ENCODE peak calls at places on chromosomes 16 and 17, in seven cellular contexts. One of them, this sample, is unnamed.

GRCh38 chr17:45197555-45198334 is 23.9 kb upstream of the FMNL1 start:
- DNase-seq in H1: peak; percentile 90
- DNase-seq in tibial artery: peak; percentile 93
- DNase-seq in fibroblast of mammary gland: peak; percentile 83
- DNase-seq in astrocyte of the spinal cord: peak; percentile 82
- DNase-seq in GM12865: peak; percentile 91
- DNase-seq in ascending aorta: peak; percentile 96
- DNase-seq in this sample: peak; percentile 97

GRCh38 chr17:49522329-49522890 is 27.3 kb downstream of the NGFR start:
- DNase-seq in H1: no peak
- DNase-seq in ascending aorta: peak; percentile 46
- DNase-seq in fibroblast of mammary gland: no peak
- DNase-seq in astrocyte of the spinal cord: no peak
- DNase-seq in tibial artery: no peak
- DNase-seq in GM12865: no peak
- DNase-seq in this sample: no peak

GRCh38 chr17:17970699-17971430 is 1.3 kb downstream of the TOM1L2 start:
- DNase-seq in H1: no peak
- DNase-seq in ascending aorta: no peak
- DNase-seq in tibial artery: no peak
- DNase-seq in GM12865: no peak
- DNase-seq in astrocyte of the spinal cord: no peak
- DNase-seq in fibroblast of mammary gland: no peak
- DNase-seq in this sample: no peak

GRCh38 chr17:76504117-76504516 is 2.9 kb upstream of the RHBDF2 start:
- DNase-seq in fibroblast of mammary gland: no peak
- DNase-seq in GM12865: no peak
- DNase-seq in tibial artery: no peak
- DNase-seq in ascending aorta: no peak
- DNase-seq in H1: no peak
- DNase-seq in astrocyte of the spinal cord: no peak
- DNase-seq in this sample: no peak

GRCh38 chr16:53865492-53865863 is 161.5 kb downstream of the FTO start:
- DNase-seq in GM12865: peak; percentile 28
- DNase-seq in H1: peak; percentile 9
- DNase-seq in tibial artery: no peak
- DNase-seq in astrocyte of the spinal cord: peak; percentile 46
- DNase-seq in ascending aorta: no peak
- DNase-seq in fibroblast of mammary gland: peak; percentile 69
- DNase-seq in this sample: no peak

GRCh38 chr17:81156866-81157805 is 8.2 kb upstream of the PVALEF start:
- DNase-seq in tibial artery: no peak
- DNase-seq in ascending aorta: no peak
- DNase-seq in fibroblast of mammary gland: no peak
- DNase-seq in GM12865: no peak
- DNase-seq in H1: no peak
- DNase-seq in astrocyte of the spinal cord: no peak
- DNase-seq in this sample: no peak

GRCh38 chr17:77188084-77189066 is 47.6 kb downstream of the SEC14L1 start:
- DNase-seq in H1: no peak
- DNase-seq in astrocyte of the spinal cord: peak; percentile 43
- DNase-seq in ascending aorta: no peak
- DNase-seq in fibroblast of mammary gland: no peak
- DNase-seq in GM12865: peak; percentile 71
- DNase-seq in tibial artery: no peak
- DNase-seq in this sample: no peak

GRCh38 chr17:8189041-8189710 is 804 bp downstream of the BORCS6 start:
- DNase-seq in H1: no peak
- DNase-seq in tibial artery: peak; percentile 76
- DNase-seq in fibroblast of mammary gland: no peak
- DNase-seq in astrocyte of the spinal cord: no peak
- DNase-seq in ascending aorta: no peak
- DNase-seq in GM12865: peak; percentile 35
- DNase-seq in this sample: no peak

GRCh38 chr16:65054457-65054856 is 67.4 kb downstream of the CDH11 start:
- DNase-seq in ascending aorta: no peak
- DNase-seq in tibial artery: no peak
- DNase-seq in fibroblast of mammary gland: no peak
- DNase-seq in astrocyte of the spinal cord: no peak
- DNase-seq in GM12865: no peak
- DNase-seq in H1: no peak
- DNase-seq in this sample: no peak

GRCh38 chr16:3656491-3657468 is 2.3 kb downstream of the DNASE1 start:
- DNase-seq in H1: no peak
- DNase-seq in tibial artery: peak; percentile 56
- DNase-seq in GM12865: peak; percentile 0
- DNase-seq in astrocyte of the spinal cord: no peak
- DNase-seq in ascending aorta: no peak
- DNase-seq in fibroblast of mammary gland: peak; percentile 5
- DNase-seq in this sample: no peak

GRCh38 chr17:39928868-39929651 is 1.5 kb downstream of the LRRC3C start:
- DNase-seq in ascending aorta: no peak
- DNase-seq in tibial artery: no peak
- DNase-seq in astrocyte of the spinal cord: peak; percentile 94
- DNase-seq in GM12865: peak; percentile 45
- DNase-seq in fibroblast of mammary gland: peak; percentile 95
- DNase-seq in H1: no peak
- DNase-seq in this sample: no peak

GRCh38 chr17:46962374-46962790 is 16.7 kb downstream of the RPRML start:
- DNase-seq in tibial artery: peak; percentile 15
- DNase-seq in fibroblast of mammary gland: peak; percentile 57
- DNase-seq in H1: no peak
- DNase-seq in ascending aorta: no peak
- DNase-seq in astrocyte of the spinal cord: peak; percentile 48
- DNase-seq in GM12865: peak; percentile 29
- DNase-seq in this sample: no peak

GRCh38 chr17:15006421-15006820 is 258.7 kb downstream of the PMP22 start:
- DNase-seq in astrocyte of the spinal cord: no peak
- DNase-seq in ascending aorta: no peak
- DNase-seq in fibroblast of mammary gland: no peak
- DNase-seq in tibial artery: no peak
- DNase-seq in H1: no peak
- DNase-seq in GM12865: no peak
- DNase-seq in this sample: no peak
- TF ChIP-seq CTCF in astrocyte of the spinal cord: no peak
- TF ChIP-seq CTCF in ascending aorta: no peak
- TF ChIP-seq CTCF in fibroblast of mammary gland: no peak
- TF ChIP-seq CTCF in tibial artery: no peak
- TF ChIP-seq CTCF in H1: no peak
- TF ChIP-seq CTCF in GM12865: no peak
- TF ChIP-seq CTCF in this sample: no peak

GRCh38 chr16:30418350-30419181 is 11.2 kb downstream of the ZNF771 start:
- DNase-seq in fibroblast of mammary gland: no peak
- DNase-seq in H1: no peak
- DNase-seq in tibial artery: no peak
- DNase-seq in GM12865: no peak
- DNase-seq in astrocyte of the spinal cord: no peak
- DNase-seq in ascending aorta: no peak
- DNase-seq in this sample: no peak

GRCh38 chr16:30416624-30417298 is 9.4 kb downstream of the ZNF771 start:
- DNase-seq in H1: no peak
- DNase-seq in GM12865: no peak
- DNase-seq in astrocyte of the spinal cord: no peak
- DNase-seq in fibroblast of mammary gland: no peak
- DNase-seq in tibial artery: no peak
- DNase-seq in ascending aorta: no peak
- DNase-seq in this sample: no peak

GRCh38 chr16:30416047-30416603 is 8.7 kb downstream of the ZNF771 start:
- DNase-seq in ascending aorta: no peak
- DNase-seq in H1: no peak
- DNase-seq in fibroblast of mammary gland: no peak
- DNase-seq in astrocyte of the spinal cord: no peak
- DNase-seq in GM12865: no peak
- DNase-seq in tibial artery: no peak
- DNase-seq in this sample: no peak

GRCh38 chr16:30421010-30421409 is 8.8 kb downstream of the DCTPP1 start:
- DNase-seq in astrocyte of the spinal cord: no peak
- DNase-seq in fibroblast of mammary gland: no peak
- DNase-seq in GM12865: no peak
- DNase-seq in ascending aorta: no peak
- DNase-seq in tibial artery: no peak
- DNase-seq in H1: no peak
- DNase-seq in this sample: no peak

DNA sequence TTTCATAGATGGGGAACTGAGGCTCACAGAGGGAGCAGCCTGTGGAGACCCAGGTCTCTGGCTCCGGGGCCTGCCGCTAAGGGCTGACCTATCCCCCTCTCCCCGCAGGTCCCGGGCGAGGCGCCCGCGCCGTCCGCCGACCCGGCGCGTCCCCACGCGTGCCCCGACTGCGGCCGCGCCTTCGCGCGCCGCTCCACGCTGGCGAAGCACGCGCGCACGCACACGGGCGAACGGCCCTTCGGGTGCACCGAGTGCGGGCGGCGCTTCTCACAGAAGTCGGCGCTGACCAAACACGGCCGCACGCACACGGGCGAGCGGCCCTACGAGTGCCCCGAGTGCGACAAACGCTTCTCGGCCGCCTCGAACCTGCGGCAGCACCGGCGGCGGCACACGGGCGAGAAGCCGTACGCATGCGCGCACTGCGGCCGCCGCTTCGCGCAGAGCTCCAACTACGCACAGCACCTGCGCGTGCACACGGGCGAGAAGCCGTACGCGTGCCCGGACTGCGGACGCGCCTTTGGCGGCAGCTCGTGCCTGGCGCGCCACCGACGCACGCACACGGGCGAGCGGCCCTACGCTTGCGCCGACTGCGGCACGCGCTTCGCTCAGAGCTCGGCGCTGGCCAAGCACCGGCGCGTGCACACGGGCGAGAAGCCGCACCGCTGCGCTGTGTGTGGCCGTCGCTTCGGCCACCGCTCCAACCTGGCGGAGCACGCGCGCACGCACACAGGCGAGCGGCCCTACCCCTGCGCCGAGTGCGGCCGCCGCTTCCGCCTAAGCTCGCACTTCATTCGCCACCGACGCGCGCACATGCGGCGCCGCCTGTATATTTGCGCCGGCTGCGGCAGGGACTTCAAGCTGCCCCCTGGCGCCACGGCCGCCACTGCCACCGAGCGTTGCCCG is 10.3 kb downstream of the ZNF771 start:
- DNase-seq in astrocyte of the spinal cord: peak; percentile 92
- DNase-seq in H1: peak; percentile 94
- DNase-seq in fibroblast of mammary gland: peak; percentile 86
- DNase-seq in tibial artery: peak; percentile 79
- DNase-seq in GM12865: peak; percentile 98
- DNase-seq in ascending aorta: peak; percentile 86
- DNase-seq in this sample: peak; percentile 91
- TF ChIP-seq CTCF in astrocyte of the spinal cord: peak; percentile 6
- TF ChIP-seq CTCF in H1: peak; percentile 21
- TF ChIP-seq CTCF in fibroblast of mammary gland: no peak
- TF ChIP-seq CTCF in tibial artery: no peak
- TF ChIP-seq CTCF in GM12865: no peak
- TF ChIP-seq CTCF in ascending aorta: peak; percentile 29
- TF ChIP-seq CTCF in this sample: peak; percentile 31

GRCh38 chr16:81483064-81483969 is 38.7 kb downstream of the CMIP start:
- DNase-seq in GM12865: no peak
- DNase-seq in fibroblast of mammary gland: peak; percentile 30
- DNase-seq in astrocyte of the spinal cord: no peak
- DNase-seq in tibial artery: no peak
- DNase-seq in H1: no peak
- DNase-seq in ascending aorta: no peak
- DNase-seq in this sample: no peak

GRCh38 chr16:81478876-81479496 is 34.4 kb downstream of the CMIP start:
- DNase-seq in ascending aorta: peak; percentile 82
- DNase-seq in tibial artery: no peak
- DNase-seq in astrocyte of the spinal cord: no peak
- DNase-seq in H1: no peak
- DNase-seq in GM12865: peak; percentile 91
- DNase-seq in fibroblast of mammary gland: no peak
- DNase-seq in this sample: no peak

GRCh38 chr16:81478294-81478693 is 33.7 kb downstream of the CMIP start:
- DNase-seq in ascending aorta: no peak
- DNase-seq in fibroblast of mammary gland: no peak
- DNase-seq in astrocyte of the spinal cord: no peak
- DNase-seq in H1: no peak
- DNase-seq in tibial artery: no peak
- DNase-seq in GM12865: no peak
- DNase-seq in this sample: no peak

GRCh38 chr16:81482329-81483063 is 37.9 kb downstream of the CMIP start:
- DNase-seq in GM12865: peak; percentile 23
- DNase-seq in astrocyte of the spinal cord: no peak
- DNase-seq in ascending aorta: no peak
- DNase-seq in tibial artery: no peak
- DNase-seq in H1: no peak
- DNase-seq in fibroblast of mammary gland: no peak
- DNase-seq in this sample: no peak

DNA sequence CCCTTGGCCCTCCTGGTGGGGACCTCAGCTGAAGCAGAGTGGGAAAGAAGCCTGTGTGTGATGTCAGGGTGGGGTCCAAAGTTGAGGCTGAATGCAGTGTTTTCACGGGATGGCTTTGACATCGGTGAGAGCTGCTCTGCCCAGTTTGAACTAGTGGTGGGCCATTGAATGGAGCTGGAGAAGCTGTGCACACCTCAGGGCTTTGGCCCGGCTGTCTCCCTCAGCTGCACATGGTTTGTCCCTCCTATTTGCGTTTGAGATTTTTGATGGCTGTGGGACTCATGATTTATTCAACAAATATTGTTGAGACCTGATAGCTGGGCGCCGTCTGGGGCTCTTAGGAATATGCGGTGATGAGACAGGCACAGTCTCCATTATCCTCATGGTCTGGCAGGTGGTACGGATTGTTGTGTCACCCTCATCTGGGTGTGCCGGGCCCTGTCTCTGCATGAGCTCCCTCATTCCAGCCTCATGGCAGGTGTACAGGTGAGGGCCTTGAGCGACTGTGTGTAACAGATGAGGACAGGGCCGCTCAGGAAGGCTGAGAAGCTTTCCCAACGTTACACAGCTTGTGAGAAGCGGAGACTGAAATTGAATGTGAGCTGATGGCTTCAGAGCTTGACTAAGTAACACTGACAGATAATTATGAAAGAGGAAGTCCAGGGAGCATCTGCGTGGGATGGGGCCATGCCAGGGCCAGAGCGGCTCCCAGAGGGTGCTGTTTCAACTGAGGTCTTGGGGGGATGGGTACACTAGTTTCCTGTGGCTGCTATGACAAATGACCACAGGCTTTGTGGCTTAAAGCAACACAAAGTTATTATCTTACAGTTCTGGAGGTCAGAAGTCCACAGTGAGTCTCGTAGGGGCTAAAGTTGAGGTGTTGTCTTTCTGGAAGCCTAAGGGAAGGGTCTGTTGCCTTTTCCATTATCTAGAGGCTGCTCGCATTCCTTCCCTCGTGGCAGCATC is 36.5 kb downstream of the CMIP start:
- DNase-seq in fibroblast of mammary gland: peak; percentile 63
- DNase-seq in GM12865: peak; percentile 97
- DNase-seq in ascending aorta: peak; percentile 79
- DNase-seq in H1: no peak
- DNase-seq in tibial artery: peak; percentile 82
- DNase-seq in astrocyte of the spinal cord: peak; percentile 18
- DNase-seq in this sample: no peak
- TF ChIP-seq CTCF in fibroblast of mammary gland: no peak
- TF ChIP-seq CTCF in GM12865: peak; percentile 4
- TF ChIP-seq CTCF in ascending aorta: no peak
- TF ChIP-seq CTCF in H1: no peak
- TF ChIP-seq CTCF in tibial artery: no peak
- TF ChIP-seq CTCF in astrocyte of the spinal cord: no peak
- TF ChIP-seq CTCF in this sample: no peak

DNA sequence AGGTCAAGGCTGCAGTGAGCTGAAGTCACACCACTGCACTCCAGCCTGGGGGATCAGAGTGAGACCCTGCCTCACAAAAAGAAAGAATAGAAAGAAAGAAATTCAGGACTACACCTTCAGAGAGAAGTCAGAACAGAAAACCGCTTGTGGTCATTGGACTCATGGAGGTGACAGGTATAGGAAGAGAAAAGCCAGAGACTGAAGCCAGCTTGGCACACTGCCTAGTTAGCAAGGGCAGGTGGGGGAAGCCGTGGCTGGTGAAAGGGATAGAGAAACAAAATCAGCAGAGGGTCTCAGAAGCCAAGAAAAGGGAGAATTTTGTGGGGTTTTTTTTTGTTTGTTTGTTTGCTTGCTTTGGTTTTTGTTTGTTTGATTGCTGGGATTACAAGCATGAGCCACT is 32.9 kb upstream of the SKAP1 start:
- DNase-seq in ascending aorta: no peak
- DNase-seq in astrocyte of the spinal cord: no peak
- DNase-seq in tibial artery: no peak
- DNase-seq in fibroblast of mammary gland: no peak
- DNase-seq in GM12865: no peak
- DNase-seq in H1: no peak
- DNase-seq in this sample: no peak
- TF ChIP-seq CTCF in ascending aorta: no peak
- TF ChIP-seq CTCF in astrocyte of the spinal cord: no peak
- TF ChIP-seq CTCF in tibial artery: no peak
- TF ChIP-seq CTCF in fibroblast of mammary gland: no peak
- TF ChIP-seq CTCF in GM12865: no peak
- TF ChIP-seq CTCF in H1: no peak
- TF ChIP-seq CTCF in this sample: no peak